ENCODE peak calls at places on chromosomes 13 and 19, in seven cellular contexts. C is CD8-positive, alpha-beta T cell; L is kidney epithelial cell; G is astrocyte; M is colonic mucosa; Z is body of pancreas; Y is uterus. E is an unnamed sample.

GRCh38 chr19:619286-620002 is 13.9 kb downstream of the POLRMT start:
- DNase-seq in C (no peak), Y (no peak), Z (no peak), G (no peak), L (no peak), M (no peak), E (no peak)

GRCh38 chr19:12783226-12783848 is 7.9 kb upstream of the JUNB start:
- DNase-seq in L (no peak), C (no peak), M (no peak), G (no peak), Y (no peak), Z (no peak), E (no peak)

GRCh38 chr19:47376589-47377144 is 27.6 kb downstream of the DHX34 start:
- DNase-seq in L (no peak), Y (no peak), M (no peak), G (no peak), C (no peak), Z (no peak), E (no peak)

GRCh38 chr13:41942462-41943094 is 18.3 kb downstream of the VWA8 start:
- DNase-seq in L (no peak), M (no peak), G (peak), Z (no peak), C (no peak), Y (no peak), E (no peak)

GRCh38 chr19:35347171-35347929 is at the start of gene FFAR1:
- DNase-seq in M (no peak), C (no peak), L (no peak), Y (no peak), G (no peak), Z (no peak), E (no peak)

GRCh38 chr19:4506449-4507149 is 11.7 kb downstream of the PLIN4 start:
- DNase-seq in Z (no peak), M (no peak), Y (no peak), L (peak), G (peak), C (no peak), E (no peak)

GRCh38 chr19:36527873-36528193 is 238 bp downstream of the ZNF260 start:
- DNase-seq in C (no peak), L (no peak), Y (no peak), Z (no peak), G (no peak), M (no peak), E (no peak)

GRCh38 chr13:99366075-99366987 is 59.1 kb upstream of the GPR183 start:
- DNase-seq in G (no peak), Z (no peak), C (peak), L (no peak), Y (no peak), M (no peak), E (no peak)

GRCh38 chr13:37587236-37587635 is 11.3 kb downstream of the POSTN start:
- DNase-seq in C (no peak), G (no peak), Z (no peak), Y (no peak), L (no peak), M (no peak), E (no peak)

GRCh38 chr13:30371649-30372265 is 50.5 kb upstream of the UBE2L5 start:
- DNase-seq in G (peak), Z (peak), Y (no peak), M (peak), C (peak), L (no peak), E (peak)

GRCh38 chr19:18594096-18594823 is 5.7 kb downstream of the REX1BD start:
- DNase-seq in Y (peak), L (no peak), Z (peak), G (peak), C (peak), M (peak), E (peak)

GRCh38 chr19:51598159-51598915 is 27.3 kb downstream of the ZNF175 start:
- DNase-seq in Z (no peak), L (no peak), Y (no peak), G (no peak), M (no peak), C (no peak), E (no peak)

GRCh38 chr19:48878219-48879024 is 6.2 kb downstream of the PPP1R15A start:
- DNase-seq in Y (no peak), Z (no peak), M (no peak), C (no peak), G (peak), L (no peak), E (no peak)

DNA sequence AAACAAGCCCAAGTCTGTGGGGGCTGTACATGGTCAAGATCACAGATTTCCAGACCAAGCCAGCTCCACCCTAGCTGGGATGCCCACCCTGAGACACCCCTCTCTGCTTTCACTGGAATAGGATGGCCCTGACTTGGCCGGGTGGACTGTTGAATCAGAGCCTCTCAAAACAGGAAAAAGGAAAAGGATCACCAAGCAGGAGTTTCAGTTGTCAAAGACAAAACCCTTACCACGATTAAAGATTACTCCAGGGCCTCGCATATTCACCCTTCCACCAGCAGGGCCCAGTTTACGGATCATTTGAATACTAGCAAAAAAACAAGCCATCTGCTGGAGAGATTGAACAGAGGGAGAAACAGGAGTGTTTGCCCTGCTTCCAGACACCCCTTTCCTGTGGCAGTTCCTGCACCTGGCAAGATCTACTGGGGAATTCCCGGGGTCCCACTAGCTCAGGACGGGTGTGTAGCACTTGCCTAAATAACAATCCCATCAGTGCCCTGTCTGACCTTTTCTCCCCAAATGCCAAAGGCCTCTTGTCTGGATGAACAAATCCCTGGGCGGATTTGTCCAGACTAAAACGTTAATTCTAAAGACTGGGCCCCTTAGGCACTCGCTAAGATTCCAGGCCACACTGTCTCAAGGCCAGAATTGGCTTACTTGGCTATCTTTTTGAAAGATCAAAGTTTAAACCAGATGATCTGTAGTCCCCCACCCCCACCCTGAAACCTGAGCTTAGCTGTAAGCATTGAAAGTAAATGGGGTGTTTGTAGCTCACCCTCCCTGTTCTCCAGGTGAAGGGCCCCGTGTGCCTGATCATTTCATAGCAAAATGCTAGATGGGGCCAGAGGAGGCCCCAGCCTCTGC is 38.4 kb downstream of the ACTN4 start:
- DNase-seq in Z (no peak), M (no peak), Y (no peak), G (peak), L (no peak), C (no peak), E (no peak)
- TF ChIP-seq CTCF in Z (peak), M (peak), Y (peak), G (peak), L (peak), C (no peak), E (no peak)

GRCh38 chr19:44807652-44808462 is 1.0 kb upstream of the BCAM start:
- DNase-seq in G (peak), Y (no peak), Z (peak), M (peak), C (no peak), L (peak), E (peak)
- TF ChIP-seq CTCF in G (peak), Y (peak), Z (peak), M (peak), C (no peak), L (peak), E (peak)

GRCh38 chr13:27280009-27280646 is 9.5 kb downstream of the RASL11A start:
- DNase-seq in L (no peak), G (no peak), Z (no peak), C (no peak), Y (no peak), M (no peak), E (no peak)

GRCh38 chr13:27280841-27281240 is 10.2 kb downstream of the RASL11A start:
- DNase-seq in M (no peak), L (no peak), Z (no peak), Y (no peak), G (no peak), C (no peak), E (no peak)

GRCh38 chr13:27288397-27288796 is 17.8 kb downstream of the RASL11A start:
- DNase-seq in Y (no peak), G (no peak), L (no peak), C (no peak), M (no peak), Z (no peak), E (no peak)

GRCh38 chr13:27281420-27281819 is 10.8 kb downstream of the RASL11A start:
- DNase-seq in L (no peak), G (no peak), Z (no peak), M (no peak), C (no peak), Y (no peak), E (no peak)

DNA sequence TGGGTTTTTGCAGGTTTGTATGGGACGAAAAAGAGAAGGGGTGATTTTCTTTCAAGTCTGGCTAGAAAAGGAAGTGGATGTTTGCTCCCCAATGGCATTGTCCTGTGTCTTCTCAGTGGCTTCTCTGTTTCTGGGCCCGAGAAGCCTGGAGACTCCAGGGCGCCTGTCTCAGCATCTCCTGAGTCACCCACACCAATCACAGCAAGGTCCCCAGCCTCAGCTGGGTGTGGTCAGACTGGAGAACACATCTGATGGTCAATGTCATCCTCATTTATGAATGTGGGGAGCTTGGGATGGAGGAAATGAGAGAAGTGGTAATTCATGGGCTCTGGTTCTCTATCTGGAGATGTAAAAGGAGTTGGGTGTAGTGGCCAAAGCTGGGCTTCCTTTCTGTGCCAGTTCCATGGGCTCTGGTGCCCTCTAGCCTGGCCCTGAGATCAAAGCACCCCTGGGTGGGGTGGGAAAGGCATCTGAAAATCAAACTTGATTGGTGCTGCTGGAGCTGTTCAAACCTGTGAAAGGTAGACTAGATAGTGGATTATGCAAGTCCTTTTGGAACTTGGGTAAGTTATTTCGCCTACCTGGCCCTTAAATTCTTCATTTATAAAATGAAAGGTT is 13.4 kb downstream of the RASL11A start:
- DNase-seq in Z (no peak), G (no peak), L (no peak), M (peak), C (no peak), Y (no peak), E (no peak)
- TF ChIP-seq CTCF in Z (peak), G (peak), L (peak), M (no peak), C (no peak), Y (peak), E (peak)

GRCh38 chr13:20188649-20189553 is 3.8 kb downstream of the GJB2 start:
- DNase-seq in M (peak), L (no peak), Y (no peak), G (no peak), Z (no peak), C (no peak), E (no peak)
- TF ChIP-seq CTCF in M (no peak), L (peak), Y (no peak), G (no peak), Z (no peak), C (no peak), E (no peak)

DNA sequence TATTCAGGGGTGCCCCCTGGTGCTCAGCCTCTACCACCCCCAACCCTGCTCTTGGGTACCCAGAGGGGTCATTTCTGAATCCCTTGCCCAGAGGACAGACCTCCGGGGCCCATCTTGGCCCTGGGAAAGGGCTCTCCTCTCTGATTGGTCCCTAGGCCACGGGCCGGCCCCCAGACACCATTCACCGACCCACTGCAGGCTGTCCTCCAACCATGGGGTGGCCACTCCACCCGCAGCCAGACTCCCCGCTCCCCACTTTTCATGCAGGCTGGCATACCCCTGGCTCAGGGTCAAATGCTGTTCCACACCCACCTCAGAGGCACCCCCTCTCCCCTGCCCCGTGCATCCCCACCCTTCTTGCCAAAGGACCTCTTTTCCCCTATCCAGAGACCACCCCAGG is 14.8 kb downstream of the SMIM24 start:
- DNase-seq in C (no peak), M (no peak), L (no peak), Z (no peak), G (no peak), Y (peak), E (no peak)
- TF ChIP-seq CTCF in C (no peak), M (no peak), L (no peak), Z (no peak), G (no peak), Y (no peak), E (no peak)

DNA sequence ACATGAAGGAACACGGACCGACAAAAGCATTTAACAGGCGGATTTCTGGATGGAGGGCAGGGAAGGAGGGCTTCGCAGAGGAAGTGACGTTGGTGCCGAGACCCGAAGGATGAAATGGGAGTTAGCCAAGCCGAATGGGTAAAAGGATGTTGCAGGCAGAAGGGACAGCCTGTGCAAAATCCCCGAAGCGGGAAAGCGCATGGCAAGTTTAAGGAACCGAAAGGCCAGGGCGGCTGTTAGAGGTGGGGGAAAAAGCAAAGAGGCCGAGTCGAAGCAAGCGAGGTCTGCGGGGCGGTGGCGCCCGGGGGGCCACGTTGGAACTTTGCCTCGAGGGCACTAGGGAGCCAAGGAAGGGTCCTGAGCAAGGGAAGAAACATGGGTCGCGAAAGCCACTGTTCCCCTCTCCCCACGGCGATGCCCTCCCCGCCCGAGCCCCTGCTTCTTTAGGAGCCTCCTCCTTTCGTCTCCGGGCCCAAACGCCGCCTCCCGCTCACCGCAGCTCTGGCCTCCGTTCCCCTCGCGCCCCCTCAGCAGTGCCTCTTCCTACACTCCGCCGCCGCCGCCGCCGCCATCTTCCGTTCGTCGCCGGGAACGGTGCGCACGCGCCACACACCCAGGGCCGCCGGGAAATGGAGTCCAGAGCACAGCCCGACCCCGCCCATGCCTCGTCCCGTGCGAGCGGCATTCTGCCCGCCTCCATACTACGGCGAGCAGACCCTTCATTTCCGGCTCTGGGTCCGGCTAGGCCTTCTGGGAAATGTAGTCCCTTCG is at the start of gene SYMPK:
- DNase-seq in M (peak), Z (peak), C (peak), G (peak), L (peak), Y (peak), E (peak)
- TF ChIP-seq CTCF in M (no peak), Z (no peak), C (no peak), G (no peak), L (no peak), Y (no peak), E (peak)

GRCh38 chr13:36450534-36450933 is 18.2 kb downstream of the CCNA1 start:
- DNase-seq in Y (no peak), G (no peak), L (no peak), Z (no peak), M (no peak), C (no peak), E (no peak)

GRCh38 chr13:36454121-36454520 is 21.8 kb downstream of the CCNA1 start:
- DNase-seq in L (no peak), Y (no peak), Z (no peak), M (no peak), C (no peak), G (no peak), E (no peak)

GRCh38 chr13:36456577-36456976 is 24.3 kb downstream of the CCNA1 start:
- DNase-seq in Y (no peak), M (no peak), L (no peak), C (no peak), Z (no peak), G (no peak), E (peak)

GRCh38 chr13:36454962-36455361 is 22.7 kb downstream of the CCNA1 start:
- DNase-seq in Y (no peak), L (no peak), C (no peak), G (no peak), M (no peak), Z (no peak), E (no peak)

DNA sequence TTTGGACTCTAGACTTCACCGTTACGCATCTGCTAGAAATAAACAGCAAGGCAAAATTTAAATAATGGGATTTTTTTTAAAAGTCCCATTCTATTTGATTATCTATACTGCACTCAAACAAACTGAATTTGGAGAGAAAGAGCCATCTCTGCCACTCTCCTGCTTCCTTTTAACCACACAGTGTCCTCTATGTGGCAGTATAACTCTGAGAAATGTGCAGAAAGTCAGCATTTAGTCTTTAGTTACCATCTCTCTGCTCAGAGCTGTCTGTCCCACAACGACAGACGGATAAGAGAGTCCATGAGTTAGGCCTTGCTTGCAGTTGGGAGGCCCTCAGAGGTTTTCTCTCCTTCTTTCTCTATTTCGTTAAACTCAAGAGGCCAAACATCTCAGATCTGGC is 21.2 kb downstream of the CCNA1 start:
- DNase-seq in M (no peak), Z (no peak), L (no peak), G (no peak), Y (no peak), C (no peak), E (no peak)
- TF ChIP-seq CTCF in M (no peak), Z (peak), L (peak), G (peak), Y (peak), C (no peak), E (peak)

E was measured in prostate gland.